ENCODE peak calls at places on chromosomes 7 and 10, in seven cellular contexts. L is kidney glomerular epithelial cell; S is central memory CD4-positive, alpha-beta T cell; P is ecto neural progenitor cell; N is HT1080; V is ELF-1; B is thoracic aorta. H is an unnamed sample.

GRCh38 chr10:99870051-99870730 is 87.8 kb downstream of the ABCC2 start:
- DNase-seq in L (no peak), S (peak), P (no peak), N (peak), V (no peak), B (no peak), H (no peak)

GRCh38 chr10:11017575-11018425 is at the start of gene CELF2:
- DNase-seq in L (no peak), S (peak), P (peak), N (no peak), V (peak), B (no peak), H (no peak)

GRCh38 chr7:38558786-38559185 is 72.4 kb downstream of the AMPH start:
- DNase-seq in L (no peak), S (no peak), P (no peak), N (peak), V (no peak), B (no peak), H (no peak)

GRCh38 chr10:13399752-13400151 is 51.7 kb upstream of the SEPHS1 start:
- DNase-seq in L (no peak), S (no peak), P (no peak), N (no peak), V (no peak), B (no peak), H (no peak)

GRCh38 chr7:107785926-107786325 is 17.1 kb downstream of the SLC26A3 start:
- DNase-seq in L (no peak), S (no peak), P (no peak), N (no peak), V (no peak), B (no peak), H (no peak)

GRCh38 chr10:51231754-51232153 is 157.5 kb downstream of the PRKG1 start:
- DNase-seq in L (peak), S (no peak), P (no peak), N (no peak), V (no peak), B (no peak), H (no peak)

GRCh38 chr7:20624666-20625385 is 9.4 kb downstream of the ABCB5 start:
- DNase-seq in L (peak), S (no peak), P (no peak), N (no peak), V (no peak), B (no peak), H (peak)

GRCh38 chr7:131546126-131546525 is 10.3 kb downstream of the PODXL start:
- DNase-seq in L (no peak), S (no peak), P (no peak), N (no peak), V (peak), B (no peak), H (no peak)

H was measured in kidney epithelial cell.